ENCODE peak calls at places on chromosome 18, in four cellular contexts. One of them, this sample, is unnamed.

GRCh38 chr18:46278481-46279465 is 174.6 kb downstream of the HAUS1 start:
- DNase-seq in adrenal gland: no peak
- DNase-seq in neural progenitor cell: no peak
- DNase-seq in transverse colon: no peak
- DNase-seq in this sample: no peak

GRCh38 chr18:22998336-22998735 is 65.2 kb downstream of the RBBP8 start:
- DNase-seq in adrenal gland: no peak
- DNase-seq in transverse colon: no peak
- DNase-seq in neural progenitor cell: peak; percentile 3
- DNase-seq in this sample: no peak

GRCh38 chr18:48762836-48763713 is 187.7 kb downstream of the SMAD7 start:
- DNase-seq in neural progenitor cell: no peak
- DNase-seq in adrenal gland: no peak
- DNase-seq in transverse colon: no peak
- DNase-seq in this sample: no peak

GRCh38 chr18:9575558-9575957 is 38.8 kb downstream of the PPP4R1 start:
- DNase-seq in adrenal gland: peak; percentile 91
- DNase-seq in neural progenitor cell: peak; percentile 73
- DNase-seq in transverse colon: peak; percentile 82
- DNase-seq in this sample: no peak

GRCh38 chr18:524496-524895 is 24.0 kb upstream of the COLEC12 start:
- DNase-seq in transverse colon: no peak
- DNase-seq in adrenal gland: no peak
- DNase-seq in neural progenitor cell: no peak
- DNase-seq in this sample: no peak

GRCh38 chr18:41744664-41745063 is 210.4 kb upstream of the PIK3C3 start:
- DNase-seq in adrenal gland: no peak
- DNase-seq in transverse colon: no peak
- DNase-seq in neural progenitor cell: peak; percentile 60
- DNase-seq in this sample: no peak

GRCh38 chr18:59783138-59783537 is 85.9 kb upstream of the CCBE1 start:
- DNase-seq in adrenal gland: peak; percentile 62
- DNase-seq in transverse colon: no peak
- DNase-seq in neural progenitor cell: peak; percentile 65
- DNase-seq in this sample: no peak

GRCh38 chr18:56067216-56067611 is 479.2 kb upstream of the TCF4 start:
- DNase-seq in transverse colon: no peak
- DNase-seq in adrenal gland: no peak
- DNase-seq in neural progenitor cell: no peak
- DNase-seq in this sample: no peak

GRCh38 chr18:41461058-41461560 is 493.9 kb upstream of the PIK3C3 start:
- DNase-seq in adrenal gland: no peak
- DNase-seq in transverse colon: no peak
- DNase-seq in neural progenitor cell: no peak
- DNase-seq in this sample: no peak

GRCh38 chr18:42052137-42052708 is 97.2 kb downstream of the PIK3C3 start:
- DNase-seq in transverse colon: no peak
- DNase-seq in neural progenitor cell: peak; percentile 1
- DNase-seq in adrenal gland: no peak
- DNase-seq in this sample: no peak

GRCh38 chr18:36415606-36416005 is 118.1 kb downstream of the FHOD3 start:
- DNase-seq in transverse colon: no peak
- DNase-seq in neural progenitor cell: no peak
- DNase-seq in adrenal gland: no peak
- DNase-seq in this sample: no peak

GRCh38 chr18:36411745-36412168 is 114.2 kb downstream of the FHOD3 start:
- DNase-seq in transverse colon: no peak
- DNase-seq in adrenal gland: no peak
- DNase-seq in neural progenitor cell: peak; percentile 66
- DNase-seq in this sample: no peak

GRCh38 chr18:36409779-36410178 is 112.3 kb downstream of the FHOD3 start:
- DNase-seq in adrenal gland: no peak
- DNase-seq in neural progenitor cell: no peak
- DNase-seq in transverse colon: no peak
- DNase-seq in this sample: no peak

GRCh38 chr18:36410346-36410745 is 112.8 kb downstream of the FHOD3 start:
- DNase-seq in transverse colon: no peak
- DNase-seq in neural progenitor cell: no peak
- DNase-seq in adrenal gland: no peak
- DNase-seq in this sample: no peak

DNA sequence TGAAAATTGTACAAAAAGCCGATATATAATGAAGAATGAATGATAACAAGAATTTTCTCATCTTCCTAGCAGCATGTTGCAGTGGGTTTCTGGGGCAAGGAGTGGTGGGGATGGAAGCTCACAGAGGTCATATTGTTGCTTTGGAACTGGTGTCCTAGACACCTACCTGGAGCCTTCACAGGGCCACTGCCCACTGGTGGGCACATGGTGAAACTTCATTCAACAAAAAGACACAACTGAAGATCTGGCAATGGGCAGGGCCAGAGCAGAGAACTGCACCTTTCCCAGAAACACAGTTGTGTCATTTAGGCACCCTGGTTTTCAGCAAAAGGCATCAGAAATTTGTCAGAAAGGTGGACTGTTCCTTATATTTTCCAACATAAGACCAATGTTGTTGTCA is 115.3 kb downstream of the FHOD3 start:
- DNase-seq in transverse colon: no peak
- DNase-seq in neural progenitor cell: peak; percentile 36
- DNase-seq in adrenal gland: no peak
- DNase-seq in this sample: no peak
- TF ChIP-seq CTCF in transverse colon: peak; percentile 22
- TF ChIP-seq CTCF in neural progenitor cell: peak; percentile 53
- TF ChIP-seq CTCF in adrenal gland: peak; percentile 36
- TF ChIP-seq CTCF in this sample: peak; percentile 42

GRCh38 chr18:67513285-67513684 is 3.2 kb downstream of the DSEL start:
- DNase-seq in neural progenitor cell: peak; percentile 11
- DNase-seq in transverse colon: no peak
- DNase-seq in adrenal gland: no peak
- DNase-seq in this sample: no peak
- TF ChIP-seq CTCF in neural progenitor cell: peak; percentile 28
- TF ChIP-seq CTCF in transverse colon: no peak
- TF ChIP-seq CTCF in adrenal gland: peak; percentile 12
- TF ChIP-seq CTCF in this sample: peak; percentile 34

GRCh38 chr18:37533647-37534565 is 31.7 kb downstream of the CELF4 start:
- DNase-seq in neural progenitor cell: no peak
- DNase-seq in adrenal gland: no peak
- DNase-seq in transverse colon: no peak
- DNase-seq in this sample: no peak
- TF ChIP-seq CTCF in neural progenitor cell: peak; percentile 52
- TF ChIP-seq CTCF in adrenal gland: peak; percentile 29
- TF ChIP-seq CTCF in transverse colon: no peak
- TF ChIP-seq CTCF in this sample: no peak

GRCh38 chr18:76803413-76803812 is 18.9 kb upstream of the ZNF236 start:
- DNase-seq in neural progenitor cell: no peak
- DNase-seq in transverse colon: no peak
- DNase-seq in adrenal gland: no peak
- DNase-seq in this sample: no peak

GRCh38 chr18:76808561-76808960 is 13.8 kb upstream of the ZNF236 start:
- DNase-seq in adrenal gland: peak; percentile 18
- DNase-seq in neural progenitor cell: no peak
- DNase-seq in transverse colon: no peak
- DNase-seq in this sample: no peak

GRCh38 chr18:76803814-76804213 is 18.5 kb upstream of the ZNF236 start:
- DNase-seq in adrenal gland: peak; percentile 80
- DNase-seq in transverse colon: peak; percentile 74
- DNase-seq in neural progenitor cell: peak; percentile 72
- DNase-seq in this sample: peak; percentile 96

GRCh38 chr18:76806301-76806700 is 16.1 kb upstream of the ZNF236 start:
- DNase-seq in transverse colon: no peak
- DNase-seq in neural progenitor cell: no peak
- DNase-seq in adrenal gland: no peak
- DNase-seq in this sample: no peak

GRCh38 chr18:76805221-76805620 is 17.1 kb upstream of the ZNF236 start:
- DNase-seq in adrenal gland: no peak
- DNase-seq in transverse colon: no peak
- DNase-seq in neural progenitor cell: no peak
- DNase-seq in this sample: no peak
- TF ChIP-seq CTCF in adrenal gland: no peak
- TF ChIP-seq CTCF in transverse colon: no peak
- TF ChIP-seq CTCF in neural progenitor cell: peak; percentile 11
- TF ChIP-seq CTCF in this sample: no peak

GRCh38 chr18:13501896-13502295 is 224.5 kb downstream of the FAM210A start:
- DNase-seq in transverse colon: no peak
- DNase-seq in neural progenitor cell: no peak
- DNase-seq in adrenal gland: no peak
- DNase-seq in this sample: no peak
- TF ChIP-seq CTCF in transverse colon: no peak
- TF ChIP-seq CTCF in neural progenitor cell: no peak
- TF ChIP-seq CTCF in adrenal gland: no peak
- TF ChIP-seq CTCF in this sample: no peak

DNA sequence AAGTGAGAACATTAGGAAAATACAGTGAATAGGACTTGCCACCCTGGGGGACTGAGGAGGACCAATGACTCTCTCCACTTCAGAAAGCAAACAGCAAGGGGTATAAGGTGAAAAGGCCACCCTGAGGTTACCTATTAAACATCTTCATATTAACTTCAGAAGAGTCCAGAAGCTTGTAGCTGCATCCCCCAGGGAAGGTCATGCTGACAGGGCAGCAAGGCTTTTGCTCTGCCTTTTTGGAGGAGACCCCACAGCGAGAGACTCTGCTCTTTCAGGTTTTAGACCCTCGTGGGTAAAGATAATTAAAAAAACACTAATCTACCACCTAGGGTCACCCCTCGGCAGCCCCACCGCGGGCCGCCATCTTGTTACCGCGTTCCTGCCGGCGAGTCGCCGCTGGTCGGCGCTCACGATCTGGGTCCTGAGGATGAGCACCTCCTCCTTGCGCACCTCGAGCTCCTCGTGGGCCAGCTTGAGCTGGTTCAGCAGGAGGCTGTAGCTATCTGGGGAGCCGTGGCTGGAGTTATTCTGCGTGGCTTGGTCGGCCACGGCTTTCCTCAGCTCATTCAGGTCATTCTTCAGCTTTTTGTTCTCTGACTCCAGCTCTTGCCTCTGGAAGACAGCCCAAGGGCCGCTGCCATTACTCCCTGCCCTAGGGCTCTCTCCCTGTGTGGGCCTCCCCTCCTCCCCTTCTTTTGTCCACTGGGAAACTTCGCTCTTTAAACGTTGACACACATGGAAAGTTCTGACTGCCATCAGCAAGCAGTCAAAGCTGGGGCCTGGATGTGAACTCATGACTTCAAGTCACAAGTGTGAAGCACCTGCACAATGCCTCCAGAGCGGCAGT is 50.7 kb upstream of the ACAA2 start:
- DNase-seq in neural progenitor cell: no peak
- DNase-seq in transverse colon: no peak
- DNase-seq in adrenal gland: no peak
- DNase-seq in this sample: no peak
- TF ChIP-seq CTCF in neural progenitor cell: no peak
- TF ChIP-seq CTCF in transverse colon: no peak
- TF ChIP-seq CTCF in adrenal gland: no peak
- TF ChIP-seq CTCF in this sample: no peak

GRCh38 chr18:2572892-2573291 is 1.5 kb downstream of the NDC80 start:
- DNase-seq in transverse colon: no peak
- DNase-seq in adrenal gland: no peak
- DNase-seq in neural progenitor cell: no peak
- DNase-seq in this sample: no peak

GRCh38 chr18:2571200-2572143 is at the start of the genes METTL4 and NDC80:
- DNase-seq in adrenal gland: peak; percentile 88
- DNase-seq in neural progenitor cell: peak; percentile 94
- DNase-seq in transverse colon: peak; percentile 89
- DNase-seq in this sample: peak; percentile 61

GRCh38 chr18:2572144-2572682 is 856 bp downstream of the NDC80 start:
- DNase-seq in adrenal gland: no peak
- DNase-seq in neural progenitor cell: no peak
- DNase-seq in transverse colon: no peak
- DNase-seq in this sample: no peak

GRCh38 chr18:2569338-2570207 is 1.7 kb downstream of the METTL4 start:
- DNase-seq in adrenal gland: no peak
- DNase-seq in transverse colon: no peak
- DNase-seq in neural progenitor cell: no peak
- DNase-seq in this sample: no peak

DNA sequence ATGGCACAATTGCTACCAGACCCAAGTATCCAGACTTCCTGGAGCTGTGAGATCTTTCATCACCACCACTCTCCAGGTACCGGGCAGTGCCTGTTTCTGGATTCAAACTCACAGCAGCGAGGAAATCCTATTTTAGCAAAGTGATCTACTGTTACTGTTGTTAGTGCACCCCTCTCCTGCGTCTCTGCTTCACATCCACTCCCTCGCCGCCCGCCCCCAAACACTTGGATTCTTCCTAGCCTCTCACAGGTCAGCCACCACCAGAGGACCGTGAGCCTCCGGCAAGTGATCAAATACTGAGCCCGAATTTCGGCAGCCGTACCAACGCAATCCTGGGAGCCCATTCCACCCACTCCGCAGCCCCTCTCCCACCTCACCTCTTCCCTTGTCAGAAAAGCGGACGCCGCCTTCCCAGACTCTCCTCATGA is 519 bp downstream of the METTL4 start:
- DNase-seq in transverse colon: peak; percentile 75
- DNase-seq in adrenal gland: peak; percentile 80
- DNase-seq in neural progenitor cell: peak; percentile 84
- DNase-seq in this sample: peak; percentile 48
- TF ChIP-seq CTCF in transverse colon: peak; percentile 12
- TF ChIP-seq CTCF in adrenal gland: peak; percentile 38
- TF ChIP-seq CTCF in neural progenitor cell: no peak
- TF ChIP-seq CTCF in this sample: no peak

This sample was measured in D721Med.